ENCODE peak calls at places on chromosomes 3 and 15, in five cellular contexts. M is GM12878, U is IMR-90, H is K562, L is SK-N-SH. D is an unnamed sample.

GRCh38 chr15:71443538-71443937 is 328.3 kb downstream of the THSD4 start:
- DNase-seq in M (no peak), L (peak), H (peak), U (peak), D (peak)

GRCh38 chr3:169634618-169635236 is 28.8 kb downstream of the MECOM start:
- DNase-seq in M (no peak), U (no peak), L (no peak), H (peak), D (no peak)

GRCh38 chr15:36426696-36427095 is 152.7 kb upstream of the CDIN1 start:
- DNase-seq in H (no peak), L (no peak), U (no peak), M (no peak), D (no peak)

GRCh38 chr3:171817074-171817748 is 6.9 kb upstream of the PLD1 start:
- DNase-seq in U (peak), L (no peak), H (no peak), M (no peak), D (no peak)

GRCh38 chr3:138694287-138695007 is 85.9 kb downstream of the FAIM start:
- DNase-seq in L (no peak), U (peak), M (no peak), H (peak), D (peak)

GRCh38 chr15:79682285-79682684 is 214.5 kb downstream of the MTHFS start:
- DNase-seq in M (no peak), H (no peak), L (peak), U (peak), D (peak)

GRCh38 chr15:43943511-43943910 is 116.7 kb downstream of the WDR76 start:
- DNase-seq in U (peak), M (no peak), H (no peak), L (no peak), D (no peak)

GRCh38 chr3:159821148-159821547 is 167.5 kb upstream of the IL12A start:
- DNase-seq in M (no peak), L (no peak), U (no peak), H (no peak), D (no peak)

GRCh38 chr15:67820147-67820991 is 4.9 kb upstream of the SKOR1 start:
- DNase-seq in U (no peak), L (no peak), M (no peak), H (no peak), D (no peak)

GRCh38 chr15:89167267-89168176 is 53.9 kb downstream of the RLBP1 start:
- DNase-seq in U (peak), M (peak), L (no peak), H (peak), D (peak)

GRCh38 chr15:45657769-45658545 is 23.1 kb downstream of the SQOR start:
- DNase-seq in H (no peak), L (no peak), M (no peak), U (no peak), D (no peak)

GRCh38 chr15:98856540-98856907 is 151.1 kb downstream of the PGPEP1L start:
- DNase-seq in U (peak), L (no peak), H (no peak), M (no peak), D (peak)

GRCh38 chr15:80934761-80935221 is 54.8 kb downstream of the MESD start:
- DNase-seq in H (no peak), L (no peak), U (peak), M (no peak), D (no peak)

GRCh38 chr3:50450135-50450911 is 53.1 kb downstream of the CACNA2D2 start:
- DNase-seq in U (peak), H (no peak), M (no peak), L (no peak), D (no peak)

GRCh38 chr3:62665627-62666433 is 209.4 kb downstream of the CADPS start:
- DNase-seq in M (peak), U (peak), L (peak), H (peak), D (peak)

GRCh38 chr3:14989943-14990753 is 42.8 kb downstream of the NR2C2 start:
- DNase-seq in M (no peak), H (no peak), U (no peak), L (peak), D (peak)

GRCh38 chr3:58651268-58651667 is 15.3 kb downstream of the FAM3D start:
- DNase-seq in M (no peak), H (no peak), L (no peak), U (peak), D (no peak)

GRCh38 chr3:62496509-62496908 is 123.2 kb upstream of the FEZF2 start:
- DNase-seq in H (no peak), L (no peak), M (no peak), U (no peak), D (no peak)

GRCh38 chr15:85142324-85142723 is 160.7 kb downstream of the PDE8A start:
- DNase-seq in L (no peak), U (peak), M (no peak), H (no peak), D (peak)

GRCh38 chr15:101204744-101205535 is 46.9 kb downstream of the CHSY1 start:
- DNase-seq in L (no peak), M (no peak), U (peak), H (no peak), D (no peak)

GRCh38 chr3:66744986-66745385 is 244.2 kb upstream of the LRIG1 start:
- DNase-seq in H (no peak), L (no peak), M (no peak), U (peak), D (no peak)

GRCh38 chr3:149221783-149222517 is at the start of gene CP:
- DNase-seq in M (no peak), L (no peak), H (no peak), U (no peak), D (no peak)

GRCh38 chr15:68787609-68788264 is 33.0 kb downstream of the ANP32A start:
- DNase-seq in L (no peak), H (no peak), M (no peak), U (no peak), D (no peak)

GRCh38 chr3:182765287-182765686 is 28.0 kb upstream of the ATP11B start:
- DNase-seq in M (no peak), L (no peak), U (no peak), H (no peak), D (no peak)

GRCh38 chr15:95868970-95869369 is 461.5 kb upstream of the NR2F2 start:
- DNase-seq in M (no peak), U (no peak), H (no peak), L (no peak), D (no peak)

GRCh38 chr15:40155270-40155910 is 5.5 kb upstream of the BUB1B start:
- DNase-seq in U (no peak), M (no peak), L (no peak), H (no peak), D (no peak)

GRCh38 chr3:175672119-175672689 is 813.1 kb downstream of the NAALADL2 start:
- DNase-seq in H (no peak), L (peak), U (peak), M (no peak), D (no peak)

GRCh38 chr3:31288641-31289100 is 244.1 kb upstream of the STT3B start:
- DNase-seq in H (no peak), U (peak), M (no peak), L (no peak), D (peak)

GRCh38 chr3:15645740-15646490 is 44.4 kb downstream of the BTD start:
- DNase-seq in M (no peak), U (peak), L (peak), H (no peak), D (peak)

GRCh38 chr15:87874896-87875661 is 381.5 kb downstream of the NTRK3 start:
- DNase-seq in U (peak), M (no peak), H (no peak), L (peak), D (no peak)

GRCh38 chr15:48954538-48954937 is 9.2 kb downstream of the SHC4 start:
- DNase-seq in M (no peak), L (no peak), U (peak), H (no peak), D (no peak)

GRCh38 chr3:172519740-172520139 is 3.5 kb downstream of the TNFSF10 start:
- DNase-seq in U (no peak), L (no peak), H (no peak), M (no peak), D (no peak)

GRCh38 chr3:171172070-171172469 is 145.6 kb upstream of the SLC2A2 start:
- DNase-seq in H (no peak), U (no peak), L (no peak), M (no peak), D (no peak)

GRCh38 chr15:94174399-94174802 is 57.0 kb upstream of the MCTP2 start:
- DNase-seq in U (peak), H (no peak), L (no peak), M (peak), D (no peak)

GRCh38 chr15:63610209-63610841 is 13.1 kb downstream of the FBXL22 start:
- DNase-seq in L (peak), U (peak), H (peak), M (peak), D (peak)

GRCh38 chr3:178562143-178562868 is 26.1 kb downstream of the KCNMB2 start:
- DNase-seq in L (no peak), M (no peak), H (no peak), U (no peak), D (no peak)

GRCh38 chr3:178561239-178561638 is 25.0 kb downstream of the KCNMB2 start:
- DNase-seq in H (no peak), M (no peak), L (no peak), U (no peak), D (no peak)

GRCh38 chr3:178558637-178559036 is 22.4 kb downstream of the KCNMB2 start:
- DNase-seq in H (no peak), M (no peak), U (no peak), L (no peak), D (no peak)

GRCh38 chr3:178560759-178561158 is 24.5 kb downstream of the KCNMB2 start:
- DNase-seq in L (no peak), H (no peak), U (no peak), M (no peak), D (no peak)

DNA sequence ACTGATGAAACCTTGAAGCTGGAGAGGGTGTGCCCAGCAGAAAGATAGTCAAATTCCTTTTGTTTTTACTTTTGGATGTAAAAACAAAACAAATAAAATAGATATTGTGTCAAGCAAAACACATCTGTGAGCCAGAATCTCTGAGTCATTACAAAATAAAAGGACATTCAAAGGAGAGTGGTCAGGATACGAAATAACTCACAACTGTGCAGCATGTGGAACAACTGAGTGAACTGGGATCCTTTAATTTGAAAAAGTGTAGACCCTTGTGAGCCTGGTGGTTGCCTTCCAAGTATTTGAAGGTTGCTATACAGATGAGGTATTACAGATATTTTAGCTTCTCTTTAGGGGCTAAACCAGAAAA is 26.6 kb downstream of the KCNMB2 start:
- DNase-seq in M (no peak), U (no peak), L (no peak), H (no peak), D (no peak)
- TF ChIP-seq RCOR1 in M (no peak), U (no peak), L (no peak), H (no peak), D (no peak)

GRCh38 chr3:55416381-55416821 is 70.7 kb downstream of the WNT5A start:
- DNase-seq in U (peak), M (no peak), L (peak), H (no peak), D (peak)
- TF ChIP-seq RCOR1 in U (peak), M (no peak), L (no peak), H (no peak), D (no peak)

GRCh38 chr3:124791142-124791541 is 60.9 kb downstream of the UMPS start:
- DNase-seq in H (no peak), L (no peak), U (peak), M (no peak), D (no peak)

GRCh38 chr3:124786491-124787241 is 56.4 kb downstream of the UMPS start:
- DNase-seq in H (no peak), U (peak), M (no peak), L (no peak), D (peak)

GRCh38 chr3:124787490-124788195 is 57.4 kb downstream of the UMPS start:
- DNase-seq in M (no peak), U (peak), H (no peak), L (no peak), D (no peak)

GRCh38 chr3:124785966-124786365 is 55.7 kb downstream of the UMPS start:
- DNase-seq in M (no peak), U (peak), H (no peak), L (no peak), D (no peak)

GRCh38 chr3:124788254-124788745 is 58.0 kb downstream of the UMPS start:
- DNase-seq in U (no peak), L (no peak), M (no peak), H (no peak), D (no peak)
- TF ChIP-seq RCOR1 in U (no peak), L (no peak), M (no peak), H (no peak), D (no peak)

DNA sequence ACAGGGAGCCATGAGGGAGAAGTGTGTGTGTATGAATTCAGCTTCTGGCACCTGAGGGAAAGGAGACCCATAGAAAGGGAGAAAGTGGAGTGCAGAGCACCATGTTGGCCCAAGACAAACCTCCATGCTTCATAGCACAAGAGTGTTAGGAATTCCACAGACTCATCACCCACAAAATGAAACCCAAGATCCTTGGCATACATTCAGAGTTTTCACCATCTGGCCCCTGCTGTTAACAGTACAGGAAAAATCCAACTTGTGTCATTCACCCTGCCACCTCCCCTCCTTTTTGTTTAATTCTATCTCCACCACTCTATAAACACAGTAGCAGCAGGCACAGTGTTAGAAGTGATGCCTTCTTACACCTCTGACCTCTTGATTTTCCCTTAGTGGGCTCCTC is 60.0 kb upstream of the MNS1 start:
- DNase-seq in U (peak), L (no peak), H (no peak), M (no peak), D (no peak)
- TF ChIP-seq RCOR1 in U (no peak), L (no peak), H (no peak), M (no peak), D (no peak)

GRCh38 chr3:52149726-52150125 is 4.5 kb downstream of the POC1A start:
- DNase-seq in M (no peak), L (no peak), U (no peak), H (no peak), D (no peak)
- TF ChIP-seq RCOR1 in M (no peak), L (no peak), U (no peak), H (no peak), D (no peak)

DNA sequence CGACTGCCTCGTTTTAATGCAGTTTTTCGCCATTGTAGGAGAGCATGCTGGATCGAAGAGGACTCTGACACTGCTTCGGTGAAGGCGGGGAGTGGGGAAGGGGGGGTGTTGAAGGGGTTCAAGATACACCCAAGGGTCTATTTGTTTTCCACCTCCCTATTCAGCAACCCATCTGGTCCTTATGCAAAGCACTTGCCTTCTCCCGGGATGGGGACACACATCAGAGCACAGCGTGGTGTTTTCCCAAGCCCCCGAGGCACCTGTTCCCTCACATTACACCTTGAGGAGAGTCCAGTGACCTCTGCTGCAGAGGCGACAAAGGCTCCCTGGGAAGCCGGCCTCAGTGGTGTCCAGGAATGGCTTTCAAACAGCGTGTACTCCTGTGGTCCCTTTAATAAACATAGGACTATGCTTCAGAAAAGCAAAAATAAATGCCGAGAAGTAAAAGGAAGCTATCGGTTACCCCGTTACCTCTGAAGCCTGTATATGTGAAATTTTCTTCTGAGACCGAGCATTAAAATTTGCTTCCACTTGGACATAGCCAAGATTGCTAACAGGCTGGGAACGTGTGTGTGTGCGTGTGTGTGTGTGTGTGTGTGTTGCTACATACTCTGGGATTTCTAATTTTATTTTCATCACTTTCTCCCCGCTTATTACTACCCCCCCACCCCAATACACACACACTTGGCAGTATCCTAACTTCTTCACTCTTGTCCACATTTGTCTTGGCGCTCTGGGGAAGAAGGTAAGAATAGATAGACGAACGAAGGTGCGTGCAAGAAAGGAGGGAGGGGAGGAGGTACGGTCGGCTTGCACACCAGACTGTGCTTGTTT is 53.2 kb downstream of the CCDC54 start:
- DNase-seq in H (no peak), M (no peak), L (peak), U (peak), D (peak)
- TF ChIP-seq RCOR1 in H (no peak), M (no peak), L (no peak), U (no peak), D (no peak)

GRCh38 chr3:120396469-120396868 is 47.3 kb upstream of the LRRC58 start:
- DNase-seq in U (no peak), M (no peak), L (no peak), H (no peak), D (no peak)
- TF ChIP-seq RCOR1 in U (no peak), M (no peak), L (no peak), H (no peak), D (no peak)

GRCh38 chr3:195517030-195517429 is 26.1 kb downstream of the PPP1R2 start:
- DNase-seq in L (no peak), H (no peak), U (no peak), M (no peak), D (no peak)

GRCh38 chr3:195526492-195526891 is 16.6 kb downstream of the PPP1R2 start:
- DNase-seq in M (no peak), U (no peak), L (no peak), H (no peak), D (no peak)

GRCh38 chr3:195524171-195524896 is 18.8 kb downstream of the PPP1R2 start:
- DNase-seq in H (no peak), M (no peak), U (no peak), L (no peak), D (no peak)

GRCh38 chr3:195522254-195523023 is 20.7 kb downstream of the PPP1R2 start:
- DNase-seq in H (peak), M (no peak), U (peak), L (peak), D (peak)
- TF ChIP-seq RCOR1 in H (no peak), M (no peak), U (no peak), L (no peak), D (no peak)

D was measured in A549.